ENCODE peak calls at places on chromosomes 3 and 15, in four cellular contexts. One of them, this sample, is unnamed.

GRCh38 chr15:74240002-74240568 is 4.0 kb downstream of the CCDC33 start:
- DNase-seq in IMR-90: peak
- DNase-seq in H9: peak
- DNase-seq in H1: no peak
- DNase-seq in this sample: no peak

GRCh38 chr15:59691194-59691805 is 2.2 kb upstream of the BNIP2 start:
- DNase-seq in IMR-90: peak
- DNase-seq in H9: no peak
- DNase-seq in H1: no peak
- DNase-seq in this sample: no peak

GRCh38 chr3:134197681-134198261 is 52.9 kb downstream of the RYK start:
- DNase-seq in IMR-90: peak
- DNase-seq in H9: no peak
- DNase-seq in H1: no peak
- DNase-seq in this sample: no peak

GRCh38 chr3:101235048-101235447 is 85.3 kb downstream of the IMPG2 start:
- DNase-seq in IMR-90: no peak
- DNase-seq in H9: no peak
- DNase-seq in H1: no peak
- DNase-seq in this sample: no peak

GRCh38 chr3:127757979-127758378 is 64.3 kb downstream of the MGLL start:
- DNase-seq in IMR-90: no peak
- DNase-seq in H9: no peak
- DNase-seq in H1: no peak
- DNase-seq in this sample: no peak

GRCh38 chr3:15630646-15631350 is 29.3 kb downstream of the BTD start:
- DNase-seq in IMR-90: peak
- DNase-seq in H9: no peak
- DNase-seq in H1: no peak
- DNase-seq in this sample: no peak

GRCh38 chr15:96125681-96126080 is 204.8 kb upstream of the NR2F2 start:
- DNase-seq in IMR-90: peak
- DNase-seq in H9: no peak
- DNase-seq in H1: no peak
- DNase-seq in this sample: no peak

GRCh38 chr3:117692416-117692995 is 982.9 kb downstream of the TUSC7 start:
- DNase-seq in IMR-90: peak
- DNase-seq in H9: peak
- DNase-seq in H1: no peak
- DNase-seq in this sample: no peak

GRCh38 chr3:150765949-150766720 is 3.2 kb upstream of the SIAH2 start:
- DNase-seq in IMR-90: peak
- DNase-seq in H9: no peak
- DNase-seq in H1: no peak
- DNase-seq in this sample: no peak

GRCh38 chr3:22713936-22714335 is 489.2 kb upstream of the UBE2E2 start:
- DNase-seq in IMR-90: peak
- DNase-seq in H9: no peak
- DNase-seq in H1: no peak
- DNase-seq in this sample: no peak

GRCh38 chr3:45688194-45688881 is 858 bp upstream of the SACM1L start:
- DNase-seq in IMR-90: peak
- DNase-seq in H9: peak
- DNase-seq in H1: peak
- DNase-seq in this sample: peak

GRCh38 chr3:16142350-16143050 is 32.0 kb upstream of the GALNT15 start:
- DNase-seq in IMR-90: no peak
- DNase-seq in H9: no peak
- DNase-seq in H1: no peak
- DNase-seq in this sample: no peak

GRCh38 chr3:185308126-185308754 is 54.4 kb upstream of the EHHADH start:
- DNase-seq in IMR-90: peak
- DNase-seq in H9: peak
- DNase-seq in H1: peak
- DNase-seq in this sample: peak

GRCh38 chr3:185137821-185138220 is 15.0 kb downstream of the C3orf70 start:
- DNase-seq in IMR-90: no peak
- DNase-seq in H9: no peak
- DNase-seq in H1: no peak
- DNase-seq in this sample: no peak

GRCh38 chr3:5001135-5001534 is 21.9 kb downstream of the BHLHE40 start:
- DNase-seq in IMR-90: no peak
- DNase-seq in H9: no peak
- DNase-seq in H1: no peak
- DNase-seq in this sample: no peak

GRCh38 chr3:100982710-100983109 is 10.5 kb downstream of the ABI3BP start:
- DNase-seq in IMR-90: peak
- DNase-seq in H9: no peak
- DNase-seq in H1: no peak
- DNase-seq in this sample: no peak

GRCh38 chr3:99108508-99108907 is 207.0 kb upstream of the DCBLD2 start:
- DNase-seq in IMR-90: peak
- DNase-seq in H9: no peak
- DNase-seq in H1: no peak
- DNase-seq in this sample: no peak

GRCh38 chr3:65582012-65582717 is 456.6 kb downstream of the MAGI1 start:
- DNase-seq in IMR-90: no peak
- DNase-seq in H9: no peak
- DNase-seq in H1: no peak
- DNase-seq in this sample: no peak

GRCh38 chr3:40828741-40829415 is 304.1 kb downstream of the ZNF621 start:
- DNase-seq in IMR-90: no peak
- DNase-seq in H9: no peak
- DNase-seq in H1: no peak
- DNase-seq in this sample: no peak

GRCh38 chr3:76624128-76624527 is 415.8 kb upstream of the ROBO2 start:
- DNase-seq in IMR-90: no peak
- DNase-seq in H9: no peak
- DNase-seq in H1: no peak
- DNase-seq in this sample: no peak

GRCh38 chr3:8450618-8451017 is 51.0 kb upstream of the LMCD1 start:
- DNase-seq in IMR-90: no peak
- DNase-seq in H9: no peak
- DNase-seq in H1: no peak
- DNase-seq in this sample: no peak

GRCh38 chr15:59313703-59314332 is 58.9 kb downstream of the MYO1E start:
- DNase-seq in IMR-90: peak
- DNase-seq in H9: no peak
- DNase-seq in H1: no peak
- DNase-seq in this sample: no peak

GRCh38 chr3:46542801-46543201 is 23.3 kb downstream of the LRRC2 start:
- DNase-seq in IMR-90: no peak
- DNase-seq in H9: no peak
- DNase-seq in H1: no peak
- DNase-seq in this sample: no peak

GRCh38 chr3:31958721-31959152 is 22.3 kb downstream of the OSBPL10 start:
- DNase-seq in IMR-90: no peak
- DNase-seq in H9: no peak
- DNase-seq in H1: peak
- DNase-seq in this sample: no peak

GRCh38 chr3:47293822-47294221 is 11.1 kb downstream of the KLHL18 start:
- DNase-seq in IMR-90: no peak
- DNase-seq in H9: no peak
- DNase-seq in H1: no peak
- DNase-seq in this sample: no peak

GRCh38 chr3:99439892-99440291 is 198.5 kb upstream of the COL8A1 start:
- DNase-seq in IMR-90: no peak
- DNase-seq in H9: no peak
- DNase-seq in H1: no peak
- DNase-seq in this sample: peak

DNA sequence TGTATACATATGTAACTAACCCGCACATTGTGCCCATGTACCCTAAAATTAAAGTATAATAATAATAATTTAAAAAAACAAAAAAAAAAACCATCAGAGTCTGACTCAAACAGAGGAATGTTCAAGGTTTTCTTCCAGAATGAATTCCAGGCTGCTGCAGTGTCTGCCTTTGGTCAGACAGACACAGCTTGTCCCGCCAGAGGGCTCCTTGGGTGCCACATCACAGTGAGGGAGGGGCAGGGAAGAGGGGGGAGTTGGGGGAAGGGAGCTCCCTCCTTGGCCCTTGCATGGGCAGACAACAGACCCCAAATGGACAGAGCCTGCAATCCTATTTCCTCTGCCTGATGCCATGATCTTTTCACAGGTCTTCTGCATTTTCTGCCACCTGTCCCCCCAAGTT is 36.5 kb downstream of the ITGB5 start:
- DNase-seq in IMR-90: peak
- DNase-seq in H9: no peak
- DNase-seq in H1: no peak
- DNase-seq in this sample: no peak
- H2BK5ac ChIP-seq in IMR-90: peak
- H2BK5ac ChIP-seq in H9: no peak
- H2BK5ac ChIP-seq in H1: no peak
- H2BK5ac ChIP-seq in this sample: no peak

GRCh38 chr3:144384241-144384979 is 412.8 kb downstream of the DIPK2A start:
- DNase-seq in IMR-90: no peak
- DNase-seq in H9: no peak
- DNase-seq in H1: no peak
- DNase-seq in this sample: no peak

GRCh38 chr3:144380832-144381231 is 409.2 kb downstream of the DIPK2A start:
- DNase-seq in IMR-90: no peak
- DNase-seq in H9: no peak
- DNase-seq in H1: no peak
- DNase-seq in this sample: no peak

GRCh38 chr3:144381607-144382006 is 410.0 kb downstream of the DIPK2A start:
- DNase-seq in IMR-90: no peak
- DNase-seq in H9: no peak
- DNase-seq in H1: no peak
- DNase-seq in this sample: no peak
- H4K8ac ChIP-seq in IMR-90: no peak
- H4K8ac ChIP-seq in H9: no peak
- H4K8ac ChIP-seq in H1: no peak
- H4K8ac ChIP-seq in this sample: no peak

DNA sequence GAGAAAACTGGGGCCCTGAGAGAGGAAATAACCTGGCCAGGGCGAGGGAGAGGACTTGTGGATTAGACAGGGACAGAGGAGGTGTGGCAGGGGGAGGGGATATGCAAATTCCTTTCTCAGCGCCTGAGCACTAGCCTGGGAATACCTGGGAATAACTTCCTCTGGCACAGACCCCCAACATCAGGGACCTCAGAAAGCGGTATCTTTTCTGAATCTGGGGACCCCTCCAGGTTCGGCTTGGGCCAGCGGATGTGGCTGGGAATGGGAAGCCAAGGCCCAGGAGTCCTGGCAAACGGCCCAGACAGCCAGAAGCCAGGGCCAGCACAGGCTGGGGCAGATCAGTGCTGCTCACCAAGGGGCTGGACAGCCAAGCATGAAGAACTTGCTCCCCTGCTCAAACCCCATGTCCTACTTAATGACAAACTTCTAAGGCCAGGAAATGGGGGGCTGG is 9.2 kb upstream of the ACSBG1 start:
- DNase-seq in IMR-90: peak
- DNase-seq in H9: peak
- DNase-seq in H1: peak
- DNase-seq in this sample: no peak
- H2AFZ ChIP-seq in IMR-90: peak
- H2AFZ ChIP-seq in H9: peak
- H2AFZ ChIP-seq in H1: peak
- H2AFZ ChIP-seq in this sample: peak

DNA sequence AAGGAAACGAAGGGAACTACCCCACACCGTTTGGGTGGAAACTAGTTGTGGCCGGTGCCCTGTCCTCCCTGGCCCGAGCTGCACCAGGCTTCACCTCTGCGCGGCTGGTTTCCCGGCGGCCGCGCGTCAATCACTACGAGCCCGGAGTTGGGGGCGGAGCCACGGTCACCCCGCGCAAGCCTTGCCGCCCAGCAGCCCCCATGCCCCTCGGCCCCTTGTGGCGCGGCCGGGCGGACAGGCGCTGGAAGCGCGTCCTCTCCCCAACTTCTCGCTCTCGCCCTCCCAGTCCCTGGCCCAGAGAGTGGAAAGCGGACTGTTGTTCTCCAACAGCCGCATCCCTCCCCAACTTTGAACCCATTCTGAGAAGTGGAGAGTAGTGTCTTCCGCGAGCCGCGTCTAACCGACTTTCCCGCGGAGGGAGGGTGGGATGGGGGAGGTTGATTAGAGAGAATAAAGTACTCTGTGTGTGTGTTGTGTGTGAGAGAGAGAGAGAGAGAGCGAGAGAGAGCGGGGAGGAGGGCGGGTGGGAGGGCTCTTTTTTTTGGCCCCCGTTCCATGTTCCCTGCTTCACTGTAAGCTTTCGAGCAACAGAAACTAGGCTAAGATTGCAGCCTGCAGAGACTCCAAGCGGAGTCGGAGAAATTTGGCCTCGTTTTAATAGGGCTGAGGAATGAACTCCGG is 1.4 kb upstream of the MEIS2 start:
- DNase-seq in IMR-90: peak
- DNase-seq in H9: peak
- DNase-seq in H1: peak
- DNase-seq in this sample: peak
- H2BK5ac ChIP-seq in IMR-90: peak
- H2BK5ac ChIP-seq in H9: no peak
- H2BK5ac ChIP-seq in H1: no peak
- H2BK5ac ChIP-seq in this sample: peak

GRCh38 chr3:114405202-114405601 is 111.4 kb downstream of the TIGIT start:
- DNase-seq in IMR-90: no peak
- DNase-seq in H9: no peak
- DNase-seq in H1: no peak
- DNase-seq in this sample: no peak

GRCh38 chr3:114402852-114403251 is 109.0 kb downstream of the TIGIT start:
- DNase-seq in IMR-90: no peak
- DNase-seq in H9: no peak
- DNase-seq in H1: no peak
- DNase-seq in this sample: no peak

GRCh38 chr3:114404590-114404989 is 110.8 kb downstream of the TIGIT start:
- DNase-seq in IMR-90: peak
- DNase-seq in H9: no peak
- DNase-seq in H1: no peak
- DNase-seq in this sample: no peak

GRCh38 chr3:114400369-114400768 is 106.5 kb downstream of the TIGIT start:
- DNase-seq in IMR-90: no peak
- DNase-seq in H9: no peak
- DNase-seq in H1: no peak
- DNase-seq in this sample: no peak

GRCh38 chr3:114401346-114401745 is 107.5 kb downstream of the TIGIT start:
- DNase-seq in IMR-90: no peak
- DNase-seq in H9: no peak
- DNase-seq in H1: no peak
- DNase-seq in this sample: no peak
- H4K8ac ChIP-seq in IMR-90: no peak
- H4K8ac ChIP-seq in H9: no peak
- H4K8ac ChIP-seq in H1: no peak
- H4K8ac ChIP-seq in this sample: no peak